ENCODE peak calls at places on chromosome 17, in seven cellular contexts. J, C, U, Q, R, W and I are unnamed samples.

GRCh38 chr17:652310-652709 is 62.3 kb downstream of the VPS53 start:
- DNase-seq in J (peak), C (no peak), U (no peak), Q (no peak), R (no peak), W (no peak), I (no peak)

GRCh38 chr17:73605444-73605843 is 38.8 kb downstream of the SDK2 start:
- DNase-seq in J (no peak), C (no peak), U (no peak), Q (no peak), R (no peak), W (no peak), I (no peak)

GRCh38 chr17:50072130-50072529 is 16.2 kb downstream of the ITGA3 start:
- DNase-seq in J (no peak), C (no peak), U (no peak), Q (no peak), R (no peak), W (no peak), I (no peak)

GRCh38 chr17:2947588-2947950 is 115.8 kb downstream of the OR1D5 start:
- DNase-seq in J (no peak), C (no peak), U (no peak), Q (no peak), R (no peak), W (no peak), I (no peak)

GRCh38 chr17:78892520-78892919 is 10.5 kb downstream of the CEP295NL start:
- DNase-seq in J (no peak), C (no peak), U (no peak), Q (no peak), R (peak), W (no peak), I (no peak)

GRCh38 chr17:559699-560378 is 154.8 kb downstream of the VPS53 start:
- DNase-seq in J (peak), C (peak), U (peak), Q (no peak), R (no peak), W (no peak), I (no peak)

GRCh38 chr17:55607736-55608341 is 96.6 kb upstream of the SMIM36 start:
- DNase-seq in J (no peak), C (no peak), U (peak), Q (no peak), R (no peak), W (no peak), I (no peak)

GRCh38 chr17:76686538-76687277 is 24.1 kb downstream of the MXRA7 start:
- DNase-seq in J (no peak), C (no peak), U (no peak), Q (no peak), R (no peak), W (no peak), I (no peak)

GRCh38 chr17:10036511-10037061 is 131.5 kb upstream of the RCVRN start:
- DNase-seq in J (no peak), C (no peak), U (peak), Q (no peak), R (no peak), W (no peak), I (no peak)